ENCODE peak calls at places on chromosomes 2 and 18, in six cellular contexts. G is GM23338, V is GDM1, K is GM03348, T is hippocampal formation, P is RCC 7860. R is an unnamed sample.

GRCh38 chr2:164621761-164622105 is 451 bp upstream of the GRB14 start:
- DNase-seq in V (no peak), G (peak; percentile 60), K (no peak), P (no peak), T (no peak), R (no peak)

GRCh38 chr2:37982147-37982582 is 57.1 kb downstream of the RMDN2 start:
- DNase-seq in T (peak; percentile 38), P (peak; percentile 33), K (peak; percentile 58), G (peak; percentile 81), V (no peak), R (peak; percentile 34)

GRCh38 chr2:119849838-119850565 is 90.3 kb downstream of the PTPN4 start:
- DNase-seq in T (no peak), P (no peak), V (no peak), G (no peak), K (no peak), R (no peak)

GRCh38 chr18:48059363-48060109 is 129.1 kb upstream of the SMAD2 start:
- DNase-seq in G (peak; percentile 35), V (no peak), K (no peak), T (no peak), P (no peak), R (peak; percentile 17)

GRCh38 chr18:75407468-75408437 is 19.8 kb downstream of the SMIM21 start:
- DNase-seq in P (no peak), G (peak; percentile 73), K (peak; percentile 36), V (no peak), T (no peak), R (no peak)

GRCh38 chr2:8819194-8819593 is 18.2 kb downstream of the KIDINS220 start:
- DNase-seq in P (peak; percentile 28), G (no peak), K (peak; percentile 26), T (no peak), V (no peak), R (no peak)

GRCh38 chr2:238108423-238109201 is 8.5 kb downstream of the ESPNL start:
- DNase-seq in G (peak; percentile 60), P (no peak), V (no peak), T (no peak), K (no peak), R (no peak)

GRCh38 chr18:59208602-59209001 is 11.4 kb upstream of the GRP start:
- DNase-seq in K (no peak), T (no peak), G (no peak), V (no peak), P (no peak), R (no peak)

GRCh38 chr2:60840880-60841279 is 40.5 kb upstream of the REL start:
- DNase-seq in V (no peak), K (no peak), P (no peak), G (no peak), T (no peak), R (no peak)

GRCh38 chr2:44195714-44196113 is 27.0 kb downstream of the PPM1B start:
- DNase-seq in V (no peak), K (no peak), G (no peak), T (no peak), P (no peak), R (no peak)

GRCh38 chr18:58552057-58552461 is 76.8 kb downstream of the ALPK2 start:
- DNase-seq in V (no peak), G (no peak), K (no peak), P (no peak), T (no peak), R (no peak)

R was measured in left colon.